ENCODE peak calls at places on chromosomes 13 and 19, in four cellular contexts. Z is IMR-90, T is endothelial cell of umbilical vein, D is GM12878. A is an unnamed sample.
A peak's percentile ranks its signal among the peaks of the same experiment; 100 is the strongest.

GRCh38 chr19:38213911-38214625 is 10.0 kb downstream of the DPF1 start:
- DNase-seq in Z (peak; percentile 61), T (no peak), D (peak; percentile 33), A (no peak)

GRCh38 chr13:24274452-24274971 is 34.9 kb upstream of the C1QTNF9 start:
- DNase-seq in Z (peak; percentile 59), T (no peak), D (peak; percentile 88), A (no peak)

GRCh38 chr13:22592515-22592914 is 588.3 kb upstream of the SGCG start:
- DNase-seq in Z (peak; percentile 0), T (no peak), D (no peak), A (no peak)

GRCh38 chr19:4916292-4917082 is 7.2 kb downstream of the UHRF1 start:
- DNase-seq in Z (no peak), T (peak; percentile 19), D (no peak), A (no peak)

GRCh38 chr19:49761625-49762311 is 1.3 kb downstream of the TSKS start:
- DNase-seq in Z (peak; percentile 56), T (no peak), D (no peak), A (peak; percentile 88)

GRCh38 chr13:30681489-30682242 is 53.7 kb upstream of the ALOX5AP start:
- DNase-seq in Z (peak; percentile 80), T (no peak), D (no peak), A (no peak)

GRCh38 chr19:35357867-35358573 is at the start of gene FFAR3:
- DNase-seq in Z (peak; percentile 11), T (no peak), D (no peak), A (no peak)

GRCh38 chr19:2977686-2978466 is 512 bp downstream of the TLE6 start:
- DNase-seq in Z (no peak), T (no peak), D (no peak), A (peak; percentile 87)

GRCh38 chr19:19342086-19343015 is 21.7 kb downstream of the MAU2 start:
- DNase-seq in Z (peak; percentile 46), T (peak; percentile 43), D (no peak), A (peak; percentile 87)

GRCh38 chr19:28961772-28962500 is 251.0 kb downstream of the UQCRFS1 start:
- DNase-seq in Z (peak; percentile 81), T (no peak), D (no peak), A (no peak)

GRCh38 chr19:28960986-28961705 is 251.8 kb downstream of the UQCRFS1 start:
- DNase-seq in Z (peak; percentile 73), T (no peak), D (no peak), A (no peak)

GRCh38 chr19:28960586-28960985 is 252.4 kb downstream of the UQCRFS1 start:
- DNase-seq in Z (no peak), T (no peak), D (no peak), A (no peak)

GRCh38 chr19:28964500-28964899 is 248.5 kb downstream of the UQCRFS1 start:
- DNase-seq in Z (no peak), T (no peak), D (no peak), A (no peak)

GRCh38 chr19:28963481-28964245 is 249.3 kb downstream of the UQCRFS1 start:
- DNase-seq in Z (peak; percentile 32), T (no peak), D (no peak), A (no peak)
- TF ChIP-seq FOS in Z (no peak), T (no peak), D (no peak), A (no peak)

GRCh38 chr19:54168174-54168917 is 4.6 kb downstream of the TMC4 start:
- DNase-seq in Z (peak; percentile 73), T (peak; percentile 82), D (no peak), A (peak; percentile 94)
- TF ChIP-seq FOS in Z (no peak), T (no peak), D (no peak), A (no peak)

GRCh38 chr13:41130356-41130755 is 2.2 kb downstream of the KBTBD6 start:
- DNase-seq in Z (peak; percentile 37), T (no peak), D (no peak), A (no peak)
- TF ChIP-seq FOS in Z (no peak), T (no peak), D (no peak), A (no peak)

GRCh38 chr19:51480590-51480989 is 2.3 kb downstream of the CEACAM18 start:
- DNase-seq in Z (no peak), T (no peak), D (no peak), A (peak; percentile 67)
- TF ChIP-seq FOS in Z (no peak), T (no peak), D (no peak), A (no peak)

GRCh38 chr13:50326746-50327145 is 311.5 kb downstream of the KCNRG start:
- DNase-seq in Z (no peak), T (no peak), D (no peak), A (no peak)
- TF ChIP-seq FOS in Z (no peak), T (no peak), D (no peak), A (no peak)

GRCh38 chr19:17347877-17348276 is 10.5 kb downstream of the GTPBP3 start:
- DNase-seq in Z (no peak), T (no peak), D (no peak), A (no peak)

GRCh38 chr19:17347361-17347760 is 10.0 kb downstream of the GTPBP3 start:
- DNase-seq in Z (peak; percentile 20), T (peak; percentile 51), D (no peak), A (no peak)

GRCh38 chr19:17348700-17349099 is 11.3 kb downstream of the GTPBP3 start:
- DNase-seq in Z (peak; percentile 53), T (peak; percentile 92), D (no peak), A (no peak)

GRCh38 chr19:17341845-17342244 is 4.5 kb downstream of the GTPBP3 start:
- DNase-seq in Z (no peak), T (no peak), D (no peak), A (no peak)

DNA sequence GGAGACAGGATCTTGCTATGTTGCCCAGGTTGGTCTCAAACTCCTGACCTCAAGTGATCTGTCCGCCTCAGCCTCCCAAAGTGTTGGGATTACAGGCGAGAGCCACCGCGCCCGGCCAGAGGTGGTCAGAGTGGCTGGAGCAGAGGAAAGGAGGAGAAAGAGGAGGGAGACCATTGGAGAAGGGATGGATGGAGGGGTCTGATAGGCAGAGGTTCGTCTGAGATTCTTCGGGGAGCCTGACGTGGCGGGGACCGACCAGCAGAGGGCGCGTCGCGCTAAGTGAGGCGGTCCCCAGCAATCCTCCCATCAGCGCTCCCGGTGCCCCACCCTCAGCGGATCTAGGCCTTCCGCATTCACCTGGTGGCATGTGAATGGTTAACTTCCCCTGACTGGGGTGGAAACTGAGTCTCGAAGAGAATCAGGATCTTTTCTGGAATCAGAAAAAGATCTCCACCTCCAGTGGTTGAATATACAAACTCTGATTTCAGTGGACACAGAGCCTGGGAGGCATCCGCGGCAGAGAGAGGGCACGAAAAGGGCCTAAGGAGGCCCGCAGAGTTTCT is 8.8 kb downstream of the GTPBP3 start:
- DNase-seq in Z (peak; percentile 42), T (peak; percentile 62), D (peak; percentile 42), A (peak; percentile 86)
- TF ChIP-seq FOS in Z (no peak), T (no peak), D (no peak), A (no peak)

GRCh38 chr19:40717880-40718773 is 1.2 kb downstream of the ITPKC start:
- DNase-seq in Z (peak; percentile 15), T (peak; percentile 18), D (no peak), A (peak; percentile 38)

GRCh38 chr19:40718774-40719391 is 2.0 kb downstream of the ITPKC start:
- DNase-seq in Z (peak; percentile 40), T (peak; percentile 49), D (peak; percentile 8), A (peak; percentile 60)

GRCh38 chr19:40716655-40717324 is at the start of the genes COQ8B and ITPKC:
- DNase-seq in Z (peak; percentile 96), T (peak; percentile 97), D (peak; percentile 88), A (peak; percentile 95)

GRCh38 chr19:40716031-40716654 is 543 bp downstream of the COQ8B start:
- DNase-seq in Z (peak; percentile 95), T (peak; percentile 90), D (peak; percentile 26), A (peak; percentile 79)

DNA sequence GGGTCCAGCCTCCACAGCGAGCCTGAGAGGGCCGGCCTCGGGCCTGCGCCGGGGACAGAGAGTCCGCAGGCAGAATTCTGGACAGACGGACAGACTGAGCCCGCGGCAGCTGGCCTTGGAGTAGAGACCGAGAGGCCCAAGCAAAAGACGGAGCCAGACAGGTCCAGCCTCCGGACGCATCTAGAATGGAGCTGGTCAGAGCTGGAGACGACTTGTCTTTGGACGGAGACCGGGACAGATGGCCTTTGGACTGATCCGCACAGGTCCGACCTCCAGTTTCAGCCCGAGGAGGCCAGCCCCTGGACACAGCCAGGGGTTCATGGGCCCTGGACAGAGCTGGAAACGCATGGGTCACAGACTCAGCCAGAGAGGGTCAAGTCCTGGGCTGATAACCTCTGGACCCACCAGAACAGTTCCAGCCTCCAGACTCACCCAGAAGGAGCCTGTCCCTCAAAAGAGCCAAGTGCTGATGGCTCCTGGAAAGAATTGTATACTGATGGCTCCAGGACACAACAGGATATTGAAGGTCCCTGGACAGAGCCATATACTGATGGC is 490 bp downstream of the ITPKC start:
- DNase-seq in Z (no peak), T (no peak), D (no peak), A (no peak)
- TF ChIP-seq FOS in Z (no peak), T (no peak), D (no peak), A (no peak)

GRCh38 chr19:45973564-45974338 is at the start of gene NOVA2:
- DNase-seq in Z (peak; percentile 36), T (peak; percentile 95), D (peak; percentile 19), A (peak; percentile 90)
- TF ChIP-seq FOS in Z (no peak), T (no peak), D (no peak), A (no peak)

DNA sequence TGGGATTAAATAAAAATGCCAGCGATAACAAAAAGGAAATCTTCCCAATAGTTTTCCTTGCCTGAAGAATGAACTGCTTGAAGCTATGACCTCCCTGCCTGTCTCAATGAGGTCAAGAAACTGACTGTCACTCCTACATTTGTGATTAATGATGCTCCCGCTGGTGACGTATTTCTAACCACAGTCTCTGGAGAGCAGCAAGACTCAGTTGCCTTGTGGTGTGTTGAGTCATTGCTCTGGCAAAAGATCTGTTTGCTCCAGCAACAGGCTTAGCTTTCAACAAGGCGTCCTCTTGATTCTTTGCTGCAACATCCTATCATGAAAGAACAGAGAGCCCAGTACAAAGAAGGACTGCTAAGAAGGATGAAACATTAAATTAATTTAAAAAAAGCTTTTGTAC is 1051.4 kb downstream of the DIAPH3 start:
- DNase-seq in Z (peak; percentile 99), T (peak; percentile 71), D (no peak), A (no peak)
- TF ChIP-seq FOS in Z (peak; percentile 83), T (peak; percentile 57), D (no peak), A (no peak)

A was measured in K562.